ENCODE peak calls at places on chromosome X, in nine cellular contexts. K is left lung, D is cardiac muscle cell, M is Peyer's patch, G is colonic mucosa, B is astrocyte, P is body of pancreas, N is mucosa of descending colon, X is ovary. A is an unnamed sample. For H3K4me1, the result is how much of the 10 kb centered on the place peaks cover.

GRCh38 chrX:39012561-39013209 is 211.4 kb downstream of the MID1IP1 start:
- DNase-seq in B (peak), P (no peak), D (peak), N (no peak), K (no peak), X (no peak), G (no peak), M (no peak), A (no peak)

GRCh38 chrX:154132366-154132765 is 11.7 kb upstream of the OPN1LW start:
- DNase-seq in K (no peak), X (no peak), B (no peak), N (no peak), G (no peak), M (no peak), P (no peak), D (no peak), A (no peak)

GRCh38 chrX:22575161-22575845 is 302.6 kb downstream of the CBLL2 start:
- DNase-seq in N (no peak), P (no peak), D (no peak), B (peak), G (no peak), K (no peak), X (no peak), M (no peak), A (no peak)

GRCh38 chrX:125436855-125437254 is 117.2 kb downstream of the TEX13C start:
- DNase-seq in N (no peak), M (no peak), B (no peak), D (peak), K (no peak), G (no peak), P (no peak), X (no peak), A (no peak)

GRCh38 chrX:24332868-24333267 is 19.0 kb upstream of the SUPT20HL2 start:
- DNase-seq in M (no peak), P (no peak), B (peak), X (no peak), K (no peak), N (no peak), D (no peak), G (no peak), A (no peak)

GRCh38 chrX:133250184-133251080 is 32.3 kb upstream of the TFDP3 start:
- DNase-seq in P (no peak), K (no peak), X (no peak), D (peak), G (no peak), B (no peak), M (no peak), N (no peak), A (no peak)

GRCh38 chrX:69093960-69094935 is 71.0 kb downstream of the PJA1 start:
- DNase-seq in X (no peak), P (peak), M (no peak), G (peak), K (no peak), D (peak), N (no peak), B (peak), A (peak)

GRCh38 chrX:37824491-37825224 is 22.7 kb downstream of the DYNLT3 start:
- DNase-seq in G (no peak), B (no peak), D (no peak), X (no peak), K (no peak), N (no peak), M (no peak), P (no peak), A (no peak)

GRCh38 chrX:40099046-40099968 is 1.5 kb upstream of the BCOR start:
- DNase-seq in G (peak), N (peak), K (peak), B (no peak), P (peak), M (peak), X (peak), D (peak), A (peak)

GRCh38 chrX:39149761-39150160 is 348.5 kb downstream of the MID1IP1 start:
- DNase-seq in N (peak), G (peak), X (peak), D (peak), P (peak), B (no peak), K (peak), M (peak), A (peak)

GRCh38 chrX:149540621-149541520 is at the start of gene EOLA1:
- DNase-seq in D (peak), K (peak), M (peak), P (peak), N (peak), B (peak), G (peak), X (no peak), A (peak)

GRCh38 chrX:114675365-114675764 is 91.5 kb downstream of the HTR2C start:
- DNase-seq in N (no peak), X (no peak), D (no peak), P (no peak), M (no peak), G (no peak), B (peak), K (no peak), A (no peak)

GRCh38 chrX:10508891-10509290 is 111.5 kb downstream of the MID1 start:
- DNase-seq in D (no peak), K (no peak), M (no peak), G (no peak), B (no peak), X (no peak), P (no peak), N (no peak), A (no peak)

GRCh38 chrX:10509397-10509796 is 111.0 kb downstream of the MID1 start:
- DNase-seq in K (no peak), N (no peak), G (no peak), M (no peak), D (no peak), B (no peak), X (no peak), P (no peak), A (no peak)

GRCh38 chrX:10507181-10507580 is 113.2 kb downstream of the MID1 start:
- DNase-seq in X (peak), M (no peak), K (no peak), N (no peak), B (peak), P (no peak), G (no peak), D (no peak), A (no peak)

GRCh38 chrX:10506781-10507180 is 113.6 kb downstream of the MID1 start:
- DNase-seq in G (no peak), B (no peak), K (no peak), M (no peak), D (no peak), N (no peak), X (no peak), P (no peak), A (no peak)

GRCh38 chrX:10507876-10508275 is 112.5 kb downstream of the MID1 start:
- DNase-seq in N (no peak), K (no peak), D (no peak), M (no peak), P (no peak), X (no peak), G (no peak), B (peak), A (no peak)
- H3K4me1 ChIP-seq in N (under half), K (under half), D (under half), M (under half), P (under half), X (under half), G (under half), B (under half), A (under half)

DNA sequence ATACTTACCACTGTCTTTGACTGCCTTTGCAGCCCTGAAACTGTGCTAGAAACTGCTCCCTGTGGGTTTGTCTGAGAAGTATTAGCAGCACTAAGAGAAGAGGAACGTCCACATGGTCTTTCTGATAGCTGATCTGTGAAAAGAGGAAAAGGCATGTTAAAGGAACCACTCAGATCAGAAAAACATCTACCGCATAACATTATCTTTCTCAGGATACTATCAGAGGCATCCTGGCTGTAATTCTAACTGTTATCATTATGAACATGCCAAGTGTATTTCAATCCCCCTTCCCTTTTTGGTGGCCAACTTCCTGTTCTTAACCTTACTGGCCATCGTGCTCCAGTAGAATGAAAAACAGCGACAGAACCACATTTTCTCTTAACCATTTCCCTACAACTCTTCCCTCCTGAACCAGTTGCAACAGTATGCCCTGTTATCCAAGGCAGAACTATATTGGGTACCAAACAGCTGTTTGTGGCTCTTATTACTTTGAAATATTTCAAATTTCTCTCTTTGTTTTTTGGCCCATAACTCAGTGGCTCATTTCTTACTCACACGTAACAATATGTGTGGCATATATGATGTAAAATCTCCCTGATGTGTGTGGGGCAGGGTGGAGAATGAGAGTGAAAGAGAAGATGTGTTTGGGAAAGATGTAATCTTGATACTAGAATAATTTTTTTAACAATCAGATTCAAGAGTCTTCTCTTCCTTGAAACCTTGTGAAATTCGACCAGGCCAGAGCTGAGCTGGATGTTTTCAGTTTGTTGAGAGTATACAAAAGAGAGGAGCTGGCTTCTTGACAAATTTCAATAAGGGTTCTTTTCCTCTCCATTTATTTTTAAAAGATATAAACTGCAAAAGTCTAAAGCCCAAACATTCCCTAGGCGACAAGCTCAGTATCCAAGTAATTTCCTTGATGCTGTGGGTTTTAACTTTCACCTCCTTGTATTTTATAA is 35.2 kb downstream of the ARHGEF6 start:
- DNase-seq in P (no peak), M (no peak), X (no peak), B (no peak), G (no peak), D (no peak), N (no peak), K (no peak), A (no peak)
- H3K4me1 ChIP-seq in P (under half), M (under half), X (under half), B (under half), G (under half), D (under half), N (under half), K (under half), A (under half)

GRCh38 chrX:50343917-50344316 is 126.7 kb downstream of the DGKK start:
- DNase-seq in D (no peak), B (no peak), P (no peak), G (no peak), M (no peak), N (no peak), X (no peak), K (no peak), A (no peak)
- H3K4me1 ChIP-seq in D (under half), B (under half), P (under half), G (under half), M (under half), N (under half), X (under half), K (under half), A (under half)

DNA sequence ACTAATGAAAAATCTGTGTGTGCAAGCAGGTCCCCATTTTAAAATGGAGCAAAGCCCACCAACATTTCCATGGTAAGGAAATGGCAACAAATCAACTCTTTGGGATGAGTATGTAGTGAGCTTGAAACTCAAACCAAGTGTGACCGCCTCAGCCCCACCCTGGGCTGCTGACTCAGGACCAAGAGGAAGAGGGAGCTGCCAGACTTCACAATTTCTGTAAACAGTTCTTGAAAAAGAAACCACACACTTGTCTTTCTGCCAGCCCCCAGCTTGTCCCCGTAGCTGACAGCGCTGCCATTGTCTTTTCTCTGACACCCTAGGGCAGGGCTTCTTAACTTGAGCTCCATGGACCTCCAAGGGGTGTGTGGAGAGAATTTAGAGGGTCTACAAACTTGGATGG is 10.3 kb downstream of the RTL5 start:
- DNase-seq in G (peak), B (peak), K (peak), M (no peak), P (no peak), N (no peak), X (no peak), D (no peak), A (peak)
- H3K4me1 ChIP-seq in G (under half), B (under half), K (under half), M (under half), P (under half), N (under half), X (under half), D (under half), A (under half)

GRCh38 chrX:136635235-136635634 is 12.7 kb upstream of the CD40LG start:
- DNase-seq in M (no peak), N (no peak), G (no peak), K (no peak), X (no peak), P (no peak), D (no peak), B (no peak), A (no peak)
- H3K4me1 ChIP-seq in M (under half), N (under half), G (under half), K (under half), X (under half), P (under half), D (under half), B (under half), A (under half)

DNA sequence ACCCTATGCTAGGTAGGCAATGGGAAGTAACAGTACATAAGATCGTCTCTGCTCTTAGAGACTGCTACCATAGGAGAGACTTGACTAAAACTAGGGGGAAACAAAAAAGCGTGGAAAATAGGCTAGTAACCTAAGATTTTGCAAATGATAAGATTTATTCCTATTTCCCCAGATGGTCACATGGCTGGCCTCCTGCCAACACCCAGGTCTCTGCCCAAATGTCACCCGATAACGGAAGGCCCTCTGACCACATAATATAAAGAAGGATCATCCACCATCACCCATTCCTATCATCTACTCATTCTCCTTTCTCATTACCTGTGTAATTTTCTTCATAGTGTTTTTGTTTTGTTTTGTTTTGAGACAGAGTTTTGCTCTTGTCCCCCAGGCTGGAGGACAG is 4.7 kb downstream of the LAMP2 start:
- DNase-seq in X (no peak), P (no peak), K (no peak), N (no peak), D (no peak), B (no peak), G (no peak), M (no peak), A (no peak)
- H3K4me1 ChIP-seq in X (under half), P (under half), K (under half), N (under half), D (under half), B (under half), G (under half), M (under half), A (half or more)